ENCODE peak calls at places on chromosomes 4 and X, in five cellular contexts. One of them, this sample, is unnamed.

GRCh38 chr4:55358668-55359067 is 12.6 kb downstream of the SRD5A3 start:
- DNase-seq in fibroblast of lung: peak; percentile 84
- DNase-seq in K562: no peak
- DNase-seq in mesendoderm: no peak
- DNase-seq in GM23248: peak; percentile 93
- DNase-seq in this sample: peak; percentile 65

GRCh38 chr4:156197216-156197615 is 243.6 kb upstream of the CTSO start:
- DNase-seq in K562: no peak
- DNase-seq in mesendoderm: no peak
- DNase-seq in fibroblast of lung: no peak
- DNase-seq in GM23248: no peak
- DNase-seq in this sample: no peak

GRCh38 chrX:117835034-117835433 is 281.6 kb downstream of the KLHL13 start:
- DNase-seq in GM23248: no peak
- DNase-seq in fibroblast of lung: no peak
- DNase-seq in K562: no peak
- DNase-seq in mesendoderm: peak; percentile 27
- DNase-seq in this sample: no peak

GRCh38 chr4:56330691-56331090 is 56.6 kb downstream of the AASDH start:
- DNase-seq in K562: no peak
- DNase-seq in mesendoderm: peak; percentile 19
- DNase-seq in GM23248: no peak
- DNase-seq in fibroblast of lung: peak; percentile 33
- DNase-seq in this sample: peak; percentile 11

GRCh38 chrX:40778861-40779575 is 43.7 kb upstream of the MED14 start:
- DNase-seq in GM23248: peak; percentile 69
- DNase-seq in mesendoderm: no peak
- DNase-seq in fibroblast of lung: peak; percentile 48
- DNase-seq in K562: no peak
- DNase-seq in this sample: peak; percentile 12

GRCh38 chr4:152165851-152166250 is 370.0 kb downstream of the FBXW7 start:
- DNase-seq in fibroblast of lung: no peak
- DNase-seq in mesendoderm: no peak
- DNase-seq in GM23248: no peak
- DNase-seq in K562: no peak
- DNase-seq in this sample: no peak

GRCh38 chr4:183503497-183504063 is 1.3 kb upstream of the ING2 start:
- DNase-seq in fibroblast of lung: no peak
- DNase-seq in K562: no peak
- DNase-seq in GM23248: no peak
- DNase-seq in mesendoderm: no peak
- DNase-seq in this sample: no peak

GRCh38 chr4:93313207-93313606 is 515.3 kb upstream of the ATOH1 start:
- DNase-seq in fibroblast of lung: peak; percentile 37
- DNase-seq in mesendoderm: no peak
- DNase-seq in K562: no peak
- DNase-seq in GM23248: peak; percentile 0
- DNase-seq in this sample: peak; percentile 5

GRCh38 chr4:108556588-108557200 is 63.7 kb upstream of the RPL34 start:
- DNase-seq in GM23248: no peak
- DNase-seq in K562: no peak
- DNase-seq in fibroblast of lung: no peak
- DNase-seq in mesendoderm: no peak
- DNase-seq in this sample: no peak

GRCh38 chr4:182062936-182063335 is 180.3 kb upstream of the TENM3 start:
- DNase-seq in mesendoderm: no peak
- DNase-seq in fibroblast of lung: peak; percentile 84
- DNase-seq in K562: no peak
- DNase-seq in GM23248: peak; percentile 45
- DNase-seq in this sample: peak; percentile 19

GRCh38 chr4:2871911-2872310 is 28.3 kb downstream of the ADD1 start:
- DNase-seq in fibroblast of lung: no peak
- DNase-seq in K562: no peak
- DNase-seq in mesendoderm: no peak
- DNase-seq in GM23248: no peak
- DNase-seq in this sample: no peak

GRCh38 chr4:183398298-183399129 is 45.9 kb upstream of the CDKN2AIP start:
- DNase-seq in fibroblast of lung: peak; percentile 69
- DNase-seq in K562: peak; percentile 80
- DNase-seq in mesendoderm: peak; percentile 85
- DNase-seq in GM23248: peak; percentile 92
- DNase-seq in this sample: peak; percentile 73

GRCh38 chr4:637536-637935 is 12.2 kb downstream of the PDE6B start:
- DNase-seq in K562: no peak
- DNase-seq in mesendoderm: no peak
- DNase-seq in GM23248: no peak
- DNase-seq in fibroblast of lung: no peak
- DNase-seq in this sample: no peak

GRCh38 chr4:156193800-156194199 is 240.1 kb upstream of the CTSO start:
- DNase-seq in mesendoderm: no peak
- DNase-seq in fibroblast of lung: peak; percentile 15
- DNase-seq in GM23248: no peak
- DNase-seq in K562: no peak
- DNase-seq in this sample: no peak

GRCh38 chr4:108651068-108651794 is 832 bp downstream of the OSTC start:
- DNase-seq in fibroblast of lung: peak; percentile 73
- DNase-seq in GM23248: peak; percentile 93
- DNase-seq in K562: peak; percentile 46
- DNase-seq in mesendoderm: peak; percentile 34
- DNase-seq in this sample: peak; percentile 68

GRCh38 chr4:126209117-126209516 is 894.4 kb downstream of the FAT4 start:
- DNase-seq in GM23248: peak; percentile 39
- DNase-seq in mesendoderm: no peak
- DNase-seq in fibroblast of lung: peak; percentile 39
- DNase-seq in K562: no peak
- DNase-seq in this sample: no peak

GRCh38 chr4:48670587-48670986 is 109.5 kb downstream of the FRYL start:
- DNase-seq in GM23248: no peak
- DNase-seq in fibroblast of lung: no peak
- DNase-seq in K562: no peak
- DNase-seq in mesendoderm: no peak
- DNase-seq in this sample: no peak

GRCh38 chr4:48667148-48667547 is 112.9 kb downstream of the FRYL start:
- DNase-seq in mesendoderm: no peak
- DNase-seq in fibroblast of lung: no peak
- DNase-seq in K562: no peak
- DNase-seq in GM23248: no peak
- DNase-seq in this sample: no peak

GRCh38 chr4:48669086-48669485 is 111.0 kb downstream of the FRYL start:
- DNase-seq in K562: no peak
- DNase-seq in fibroblast of lung: no peak
- DNase-seq in mesendoderm: no peak
- DNase-seq in GM23248: no peak
- DNase-seq in this sample: no peak

GRCh38 chr4:48665555-48666186 is 114.4 kb downstream of the FRYL start:
- DNase-seq in GM23248: peak; percentile 18
- DNase-seq in K562: no peak
- DNase-seq in mesendoderm: no peak
- DNase-seq in fibroblast of lung: no peak
- DNase-seq in this sample: no peak

GRCh38 chr4:48668254-48669017 is 111.6 kb downstream of the FRYL start:
- DNase-seq in mesendoderm: no peak
- DNase-seq in K562: no peak
- DNase-seq in fibroblast of lung: no peak
- DNase-seq in GM23248: no peak
- DNase-seq in this sample: no peak
- H3K4me2 ChIP-seq in mesendoderm: no peak overlapping the region
- H3K4me2 ChIP-seq in K562: no peak overlapping the region
- H3K4me2 ChIP-seq in fibroblast of lung: no peak overlapping the region
- H3K4me2 ChIP-seq in GM23248: no peak overlapping the region
- H3K4me2 ChIP-seq in this sample: no peak overlapping the region

DNA sequence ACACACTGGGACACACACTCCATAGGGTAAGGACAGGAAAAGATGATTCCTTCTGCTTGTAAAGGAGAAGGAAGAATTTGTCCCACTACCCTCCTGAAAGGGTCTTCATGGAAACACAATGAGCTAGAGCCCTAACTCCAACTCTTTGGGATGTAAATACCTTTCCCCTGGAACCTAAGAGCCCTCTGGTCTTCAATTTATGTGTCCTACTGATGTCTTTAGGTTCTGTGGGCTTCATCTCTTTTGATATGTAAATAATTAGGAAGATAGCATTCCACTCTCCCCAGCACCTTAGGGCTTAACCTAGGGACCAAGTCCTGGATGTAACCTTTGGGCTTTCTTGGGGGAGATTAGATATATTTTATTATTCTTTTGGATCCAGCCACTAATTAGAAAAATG is 38.3 kb downstream of the PF4 start:
- DNase-seq in mesendoderm: no peak
- DNase-seq in GM23248: no peak
- DNase-seq in K562: no peak
- DNase-seq in fibroblast of lung: no peak
- DNase-seq in this sample: no peak
- H3K4me3 ChIP-seq in mesendoderm: no peak overlapping the region
- H3K4me3 ChIP-seq in GM23248: peak overlapping the region; percentile 67
- H3K4me3 ChIP-seq in K562: no peak overlapping the region
- H3K4me3 ChIP-seq in fibroblast of lung: peak overlapping the region; percentile 56
- H3K4me3 ChIP-seq in this sample: no peak overlapping the region

GRCh38 chr4:123990310-123990709 is 593.7 kb downstream of the SPRY1 start:
- DNase-seq in GM23248: no peak
- DNase-seq in fibroblast of lung: no peak
- DNase-seq in mesendoderm: peak; percentile 21
- DNase-seq in K562: no peak
- DNase-seq in this sample: no peak

GRCh38 chr4:123980736-123981285 is 584.2 kb downstream of the SPRY1 start:
- DNase-seq in K562: no peak
- DNase-seq in mesendoderm: no peak
- DNase-seq in fibroblast of lung: no peak
- DNase-seq in GM23248: no peak
- DNase-seq in this sample: no peak

GRCh38 chr4:123984881-123985280 is 588.3 kb downstream of the SPRY1 start:
- DNase-seq in GM23248: no peak
- DNase-seq in mesendoderm: no peak
- DNase-seq in K562: no peak
- DNase-seq in fibroblast of lung: peak; percentile 18
- DNase-seq in this sample: no peak

GRCh38 chr4:123987408-123987807 is 590.8 kb downstream of the SPRY1 start:
- DNase-seq in mesendoderm: no peak
- DNase-seq in GM23248: peak; percentile 4
- DNase-seq in fibroblast of lung: no peak
- DNase-seq in K562: no peak
- DNase-seq in this sample: no peak

GRCh38 chr4:123986268-123986798 is 589.7 kb downstream of the SPRY1 start:
- DNase-seq in GM23248: peak; percentile 91
- DNase-seq in K562: no peak
- DNase-seq in mesendoderm: no peak
- DNase-seq in fibroblast of lung: peak; percentile 89
- DNase-seq in this sample: peak; percentile 83
- H3K27ac ChIP-seq in GM23248: peak overlapping the region; percentile 82
- H3K27ac ChIP-seq in K562: no peak overlapping the region
- H3K27ac ChIP-seq in mesendoderm: no peak overlapping the region
- H3K27ac ChIP-seq in fibroblast of lung: peak overlapping the region; percentile 61
- H3K27ac ChIP-seq in this sample: peak overlapping the region; percentile 90

GRCh38 chr4:37597019-37597418 is 89.2 kb downstream of the RELL1 start:
- DNase-seq in mesendoderm: no peak
- DNase-seq in K562: no peak
- DNase-seq in GM23248: no peak
- DNase-seq in fibroblast of lung: no peak
- DNase-seq in this sample: no peak
- H3K4me2 ChIP-seq in mesendoderm: no peak overlapping the region
- H3K4me2 ChIP-seq in K562: no peak overlapping the region
- H3K4me2 ChIP-seq in GM23248: no peak overlapping the region
- H3K4me2 ChIP-seq in fibroblast of lung: no peak overlapping the region
- H3K4me2 ChIP-seq in this sample: no peak overlapping the region

GRCh38 chr4:110614981-110615365 is 7.9 kb downstream of the PITX2 start:
- DNase-seq in GM23248: no peak
- DNase-seq in fibroblast of lung: no peak
- DNase-seq in K562: no peak
- DNase-seq in mesendoderm: peak; percentile 72
- DNase-seq in this sample: peak; percentile 62
- H3K4me3 ChIP-seq in GM23248: no peak overlapping the region
- H3K4me3 ChIP-seq in fibroblast of lung: no peak overlapping the region
- H3K4me3 ChIP-seq in K562: no peak overlapping the region
- H3K4me3 ChIP-seq in mesendoderm: peak overlapping the region; percentile 87
- H3K4me3 ChIP-seq in this sample: no peak overlapping the region

DNA sequence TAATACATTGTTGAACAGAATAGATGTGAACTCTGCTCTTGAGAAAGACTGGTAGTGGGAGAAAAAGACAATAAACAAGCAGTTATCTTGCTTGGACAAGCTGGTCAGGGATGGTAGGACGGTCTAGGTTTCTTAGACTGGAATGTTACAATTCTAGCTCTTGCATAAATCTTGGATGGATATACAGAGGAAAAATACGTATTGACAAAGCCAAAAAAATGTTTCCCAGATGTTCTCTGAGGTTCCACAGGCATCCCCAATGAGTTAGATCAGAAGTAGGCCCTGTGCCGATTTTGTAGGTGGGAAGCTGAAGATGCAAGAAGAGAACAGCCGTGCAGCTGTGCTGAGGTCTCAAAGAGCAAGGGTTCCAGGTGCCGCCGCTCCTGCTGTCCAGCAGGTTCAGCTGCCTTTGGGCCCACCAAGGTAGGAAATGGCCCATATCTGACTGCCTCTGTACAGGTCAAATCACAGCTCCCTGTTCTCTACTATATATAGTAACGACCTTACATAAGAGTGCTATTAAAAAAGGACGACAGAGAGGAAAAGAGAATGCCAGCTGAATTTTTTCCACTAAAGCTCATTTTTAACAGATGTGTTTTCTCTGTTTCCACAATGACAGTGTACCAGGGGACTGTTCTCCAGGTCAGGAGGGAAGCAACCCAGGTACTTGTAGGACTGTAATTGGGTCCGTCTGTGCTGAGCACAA is 155.7 kb downstream of the CBR4 start:
- DNase-seq in GM23248: peak; percentile 42
- DNase-seq in fibroblast of lung: no peak
- DNase-seq in K562: no peak
- DNase-seq in mesendoderm: no peak
- DNase-seq in this sample: no peak
- H3K27ac ChIP-seq in GM23248: no peak overlapping the region
- H3K27ac ChIP-seq in fibroblast of lung: peak overlapping the region; percentile 53
- H3K27ac ChIP-seq in K562: no peak overlapping the region
- H3K27ac ChIP-seq in mesendoderm: no peak overlapping the region
- H3K27ac ChIP-seq in this sample: no peak overlapping the region